ENCODE peak calls at places on chromosomes 12 and 14, in nine cellular contexts. F is GM23338, S is epithelial cell of esophagus, U is fibroblast of lung, K is body of pancreas, A is psoas muscle, D is cardiac fibroblast, L is HCT116, W is GM12864. N is an unnamed sample.

GRCh38 chr12:26452511-26452910 is 257.1 kb downstream of the SSPN start:
- DNase-seq in K (no peak), A (no peak), D (no peak), L (no peak), F (no peak), U (no peak), S (no peak), W (no peak), N (no peak)

GRCh38 chr14:100019156-100019882 is 45.9 kb upstream of the EVL start:
- DNase-seq in F (peak; percentile 20), K (no peak), D (peak; percentile 51), L (no peak), S (no peak), U (peak; percentile 68), A (no peak), W (no peak), N (peak; percentile 68)

GRCh38 chr12:95102916-95103671 is 29.7 kb upstream of the NR2C1 start:
- DNase-seq in D (peak; percentile 83), U (peak; percentile 83), L (peak; percentile 92), A (no peak), F (no peak), S (peak; percentile 98), W (peak; percentile 72), K (no peak), N (peak; percentile 48)

GRCh38 chr12:14952295-14952995 is 9.0 kb downstream of the ARHGDIB start:
- DNase-seq in K (no peak), U (peak; percentile 93), L (peak; percentile 48), D (peak; percentile 99), A (no peak), S (peak; percentile 96), W (no peak), F (no peak), N (peak; percentile 63)

GRCh38 chr14:103188691-103189480 is 65.6 kb downstream of the TNFAIP2 start:
- DNase-seq in W (no peak), U (no peak), F (peak; percentile 56), A (peak; percentile 61), D (no peak), L (no peak), S (peak; percentile 10), K (peak; percentile 49), N (no peak)

GRCh38 chr12:64767495-64767894 is 8.3 kb upstream of the GNS start:
- DNase-seq in U (no peak), L (no peak), K (no peak), S (peak; percentile 88), W (no peak), D (no peak), A (no peak), F (no peak), N (no peak)

GRCh38 chr12:62736596-62736995 is 198.4 kb downstream of the PPM1H start:
- DNase-seq in F (no peak), L (no peak), U (no peak), K (no peak), W (no peak), A (no peak), D (no peak), S (peak; percentile 49), N (no peak)

GRCh38 chr14:54348001-54348611 is 48.7 kb upstream of the CDKN3 start:
- DNase-seq in L (peak; percentile 44), K (no peak), W (no peak), U (peak; percentile 64), S (peak; percentile 50), A (no peak), D (peak; percentile 73), F (peak; percentile 88), N (no peak)

DNA sequence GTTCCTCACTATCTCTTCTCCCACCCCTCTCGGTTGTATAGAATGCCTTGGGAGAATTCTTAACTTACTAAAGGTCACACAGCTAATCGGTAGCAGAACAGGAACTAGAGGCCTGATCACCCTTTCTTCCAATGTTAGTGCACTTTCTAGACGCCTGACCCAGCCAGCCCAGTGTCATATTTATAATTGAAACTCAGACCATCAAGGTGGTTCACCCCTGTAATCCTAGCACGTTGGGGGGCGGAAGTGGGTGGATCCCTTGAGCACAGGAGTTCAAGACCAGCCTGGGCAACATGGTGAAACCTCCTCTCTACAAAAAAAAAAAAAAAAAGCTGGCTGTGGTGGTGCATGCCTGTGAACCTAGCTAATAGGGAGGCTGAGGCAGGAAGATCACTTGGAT is 1.8 kb downstream of the TIGAR start:
- DNase-seq in U (no peak), K (no peak), A (no peak), W (no peak), S (no peak), L (no peak), D (no peak), F (no peak), N (no peak)
- H3K4me3 ChIP-seq in U (no peak overlapping the region), K (no peak overlapping the region), A (peak overlapping the region; percentile 99), W (peak overlapping the region; percentile 97), S (peak overlapping the region; percentile 98), L (no peak overlapping the region), D (no peak overlapping the region), F (no peak overlapping the region), N (no peak overlapping the region)

GRCh38 chr12:87953257-87953860 is 75.8 kb downstream of the C12orf50 start:
- DNase-seq in F (peak; percentile 71), W (no peak), L (peak; percentile 41), U (peak; percentile 76), A (no peak), K (no peak), D (peak; percentile 66), S (peak; percentile 66), N (no peak)
- TF ChIP-seq CTCF in F (peak; percentile 82), W (peak; percentile 35), L (peak; percentile 73), U (peak; percentile 67), A (peak; percentile 15), K (peak; percentile 30), D (peak; percentile 38), S (peak; percentile 64), N (peak; percentile 66)

GRCh38 chr12:57475271-57476161 is 4.2 kb downstream of the ARHGAP9 start:
- DNase-seq in L (no peak), F (peak; percentile 69), W (no peak), K (peak; percentile 60), S (no peak), U (no peak), D (no peak), A (peak; percentile 41), N (peak; percentile 40)

GRCh38 chr12:57479043-57479375 is 657 bp downstream of the ARHGAP9 start:
- DNase-seq in D (no peak), L (no peak), W (no peak), K (no peak), F (no peak), U (no peak), S (no peak), A (no peak), N (no peak)

GRCh38 chr12:57477710-57478681 is 1.7 kb downstream of the ARHGAP9 start:
- DNase-seq in W (no peak), K (no peak), D (peak; percentile 60), L (no peak), A (no peak), S (peak; percentile 58), U (no peak), F (no peak), N (no peak)

GRCh38 chr12:57476162-57476992 is 3.3 kb downstream of the ARHGAP9 start:
- DNase-seq in S (no peak), F (peak; percentile 79), D (no peak), W (no peak), L (no peak), K (peak; percentile 31), A (no peak), U (no peak), N (no peak)

GRCh38 chr12:57476993-57477709 is 2.5 kb downstream of the ARHGAP9 start:
- DNase-seq in S (no peak), K (no peak), A (no peak), L (no peak), F (no peak), D (no peak), U (no peak), W (no peak), N (no peak)
- H3K4me3 ChIP-seq in S (no peak overlapping the region), K (no peak overlapping the region), A (peak overlapping the region; percentile 36), L (no peak overlapping the region), F (peak overlapping the region; percentile 82), D (no peak overlapping the region), U (no peak overlapping the region), W (peak overlapping the region; percentile 72), N (no peak overlapping the region)

GRCh38 chr12:113347892-113348291 is 10.5 kb upstream of the PLBD2 start:
- DNase-seq in L (no peak), D (no peak), U (no peak), S (no peak), K (no peak), W (no peak), A (no peak), F (no peak), N (no peak)

GRCh38 chr12:113347107-113347506 is 11.3 kb upstream of the PLBD2 start:
- DNase-seq in F (no peak), L (no peak), D (no peak), S (no peak), U (no peak), K (no peak), W (no peak), A (no peak), N (no peak)

GRCh38 chr12:113348849-113349536 is 9.4 kb upstream of the PLBD2 start:
- DNase-seq in K (no peak), F (peak; percentile 86), A (no peak), U (no peak), S (no peak), W (no peak), D (no peak), L (no peak), N (no peak)

GRCh38 chr12:113345318-113345717 is 10.4 kb upstream of the SLC8B1 start:
- DNase-seq in D (no peak), A (no peak), L (no peak), K (no peak), S (no peak), W (no peak), U (no peak), F (no peak), N (no peak)

GRCh38 chr12:113346387-113346786 is 11.5 kb upstream of the SLC8B1 start:
- DNase-seq in S (no peak), A (no peak), L (no peak), K (no peak), U (no peak), D (no peak), W (no peak), F (no peak), N (no peak)
- TF ChIP-seq CTCF in S (no peak), A (no peak), L (no peak), K (no peak), U (no peak), D (no peak), W (no peak), F (no peak), N (no peak)

DNA sequence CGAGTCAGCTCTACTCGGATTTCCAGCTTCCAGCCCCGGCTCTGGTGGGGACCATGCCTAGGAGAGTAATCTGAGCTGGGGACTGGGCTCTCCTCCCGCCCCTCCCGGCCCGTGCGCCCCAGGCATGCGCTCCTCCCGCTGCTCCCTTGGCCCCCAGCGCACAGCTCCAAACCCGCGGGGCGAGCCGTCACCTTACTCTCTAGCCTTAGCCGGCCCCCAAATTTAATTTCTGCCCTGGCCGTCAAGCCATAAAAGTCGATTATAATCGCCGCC is 41.7 kb upstream of the CAPRIN2 start:
- DNase-seq in F (peak; percentile 78), A (peak; percentile 27), L (no peak), D (peak; percentile 68), U (peak; percentile 71), S (peak; percentile 34), K (peak; percentile 45), W (no peak), N (no peak)
- H3K4me3 ChIP-seq in F (peak overlapping the region; percentile 74), A (peak overlapping the region; percentile 88), L (peak overlapping the region; percentile 76), D (peak overlapping the region; percentile 74), U (peak overlapping the region; percentile 51), S (peak overlapping the region; percentile 68), K (peak overlapping the region; percentile 34), W (no peak overlapping the region), N (peak overlapping the region; percentile 73)

N was measured in retinal pigment epithelial cell.